ENCODE peak calls at places on chromosome 19, in seven cellular contexts. B is mesothelial cell of epicardium; D is AG20443; K is mucosa of descending colon; O is stimulated activated CD4-positive, alpha-beta T cell treated with anti-CD3 and anti-CD28 coated beads, Interleukin-2, amount 100 ng/mL, for 48 hours; E is B cell; R is NCI-H510A treated with DMSO at 0.1 percent for 48 hours. N is an unnamed sample.

GRCh38 chr19:4431808-4432674 is 25.6 kb downstream of the UBXN6 start:
- DNase-seq in B (no peak), D (no peak), K (no peak), O (no peak), E (peak), R (no peak), N (no peak)

GRCh38 chr19:53881482-53882390 is at the start of gene PRKCG:
- DNase-seq in B (peak), D (peak), K (peak), O (no peak), E (peak), R (no peak), N (peak)

GRCh38 chr19:1401138-1401888 is at the start of gene GAMT:
- DNase-seq in B (no peak), D (peak), K (peak), O (peak), E (peak), R (no peak), N (no peak)

GRCh38 chr19:34104099-34104498 is 68.2 kb upstream of the LSM14A start:
- DNase-seq in B (no peak), D (no peak), K (no peak), O (no peak), E (no peak), R (no peak), N (no peak)

GRCh38 chr19:33821871-33822270 is 25.2 kb downstream of the KCTD15 start:
- DNase-seq in B (no peak), D (no peak), K (no peak), O (no peak), E (no peak), R (no peak), N (no peak)

GRCh38 chr19:49766007-49766937 is 529 bp upstream of the AP2A1 start:
- DNase-seq in B (peak), D (peak), K (peak), O (peak), E (peak), R (peak), N (peak)

GRCh38 chr19:57191141-57192063 is at the start of gene ZNF264:
- DNase-seq in B (peak), D (peak), K (peak), O (peak), E (peak), R (peak), N (peak)

GRCh38 chr19:18612772-18613588 is at the start of gene TMEM59L:
- DNase-seq in B (no peak), D (peak), K (no peak), O (no peak), E (peak), R (peak), N (no peak)

GRCh38 chr19:29277107-29277506 is 64.2 kb upstream of the UQCRFS1 start:
- DNase-seq in B (no peak), D (no peak), K (no peak), O (peak), E (peak), R (no peak), N (no peak)

GRCh38 chr19:7304200-7304599 is 10.0 kb upstream of the INSR start:
- DNase-seq in B (no peak), D (no peak), K (peak), O (no peak), E (no peak), R (no peak), N (no peak)

GRCh38 chr19:35755550-35756371 is 1.1 kb downstream of the HSPB6 start:
- DNase-seq in B (no peak), D (peak), K (peak), O (peak), E (peak), R (no peak), N (peak)

N was measured in stomach.